ENCODE peak calls at places on chromosome 15, in nine cellular contexts. D is SK-N-SH treated with all-trans-retinoic acid at 6 μM for 48 hours; V is left lung; Y is body of pancreas; W is stimulated activated naive B cell treated with anti-CD40 and anti-IgM and Interleukin-4, amounts not matched to agents 10 μg/mL and 1 μg/mL and 100 μg/mL, for 72 hours; C is T-cell; L is CD8-positive, alpha-beta T cell; P is activated T-cell treated with anti-CD3 and anti-CD28 coated beads, Interleukin-2, amount 50 U/mL, for 72 hours; K is right cardiac atrium. Z is an unnamed sample.

GRCh38 chr15:67405208-67406191 is 115.4 kb upstream of the C15orf61 start:
- ATAC-seq in L (no peak), D (peak), Y (no peak), K (no peak), V (peak), P (no peak), W (no peak), C (no peak), Z (no peak)

GRCh38 chr15:66655511-66655910 is 46.5 kb upstream of the SMAD6 start:
- ATAC-seq in D (no peak), W (no peak), L (no peak), C (no peak), P (no peak), V (no peak), Y (no peak), K (peak), Z (no peak)

GRCh38 chr15:43881944-43882343 is 55.1 kb downstream of the WDR76 start:
- ATAC-seq in D (peak), Y (peak), W (no peak), C (no peak), V (no peak), P (no peak), K (no peak), L (no peak), Z (no peak)

GRCh38 chr15:38541046-38541445 is 23.6 kb downstream of the RASGRP1 start:
- ATAC-seq in L (no peak), P (peak), Y (no peak), V (no peak), C (no peak), D (no peak), K (no peak), W (no peak), Z (no peak)

GRCh38 chr15:25694238-25694584 is 168.9 kb downstream of the ATP10A start:
- ATAC-seq in C (no peak), W (no peak), V (no peak), P (no peak), L (no peak), Y (no peak), K (no peak), D (no peak), Z (no peak)

GRCh38 chr15:92394327-92395175 is 870 bp downstream of the ST8SIA2 start:
- ATAC-seq in K (peak), D (no peak), C (no peak), V (no peak), W (no peak), P (no peak), Y (no peak), L (no peak), Z (no peak)

GRCh38 chr15:78404125-78404524 is 33.9 kb upstream of the IREB2 start:
- ATAC-seq in D (no peak), C (no peak), W (no peak), P (no peak), K (no peak), V (no peak), L (no peak), Y (no peak), Z (no peak)

GRCh38 chr15:70320077-70320830 is 222.5 kb upstream of the TLE3 start:
- ATAC-seq in C (no peak), W (peak), P (no peak), V (peak), L (no peak), D (no peak), Y (no peak), K (no peak), Z (no peak)

GRCh38 chr15:89528757-89529352 is 32.5 kb upstream of the RHCG start:
- ATAC-seq in Y (no peak), V (no peak), P (no peak), K (no peak), L (no peak), W (no peak), C (no peak), D (no peak), Z (no peak)

GRCh38 chr15:72599855-72600464 is 54.5 kb upstream of the GOLGA6B start:
- ATAC-seq in L (peak), K (no peak), Y (no peak), P (peak), C (no peak), V (peak), D (peak), W (peak), Z (no peak)

GRCh38 chr15:93178371-93178770 is 89.4 kb upstream of the RGMA start:
- ATAC-seq in P (no peak), D (no peak), Y (no peak), C (no peak), W (no peak), V (no peak), K (no peak), L (no peak), Z (no peak)

GRCh38 chr15:52486003-52486996 is 42.4 kb downstream of the MYO5A start:
- ATAC-seq in W (no peak), P (no peak), Y (no peak), C (no peak), D (no peak), L (no peak), K (no peak), V (no peak), Z (no peak)

GRCh38 chr15:62663547-62663946 is 379.0 kb upstream of the TPM1 start:
- ATAC-seq in V (no peak), P (no peak), C (no peak), Y (no peak), D (no peak), K (no peak), W (no peak), L (no peak), Z (no peak)

GRCh38 chr15:85589873-85590272 is 204.9 kb downstream of the KLHL25 start:
- ATAC-seq in V (peak), D (no peak), P (no peak), W (no peak), C (no peak), L (no peak), Y (peak), K (no peak), Z (peak)

GRCh38 chr15:85607842-85608241 is 186.9 kb downstream of the KLHL25 start:
- ATAC-seq in D (peak), L (no peak), K (peak), C (no peak), W (no peak), V (peak), P (peak), Y (peak), Z (peak)

GRCh38 chr15:81948751-81949150 is 97.1 kb downstream of the MEX3B start:
- ATAC-seq in V (no peak), D (no peak), L (no peak), P (peak), C (no peak), W (peak), K (no peak), Y (no peak), Z (no peak)

GRCh38 chr15:45136378-45136764 is 6.6 kb downstream of the DUOX1 start:
- ATAC-seq in Y (no peak), W (no peak), K (no peak), P (no peak), V (no peak), L (peak), D (no peak), C (peak), Z (no peak)

GRCh38 chr15:77192451-77192850 is 121.5 kb upstream of the TSPAN3 start:
- ATAC-seq in C (no peak), Y (no peak), V (peak), P (no peak), L (no peak), W (no peak), K (no peak), D (no peak), Z (no peak)

GRCh38 chr15:29860872-29861271 is 38.6 kb upstream of the TJP1 start:
- ATAC-seq in L (no peak), V (no peak), D (no peak), P (no peak), W (no peak), K (no peak), Y (no peak), C (no peak), Z (no peak)

GRCh38 chr15:90564109-90564508 is 34.4 kb downstream of the CRTC3 start:
- ATAC-seq in Y (no peak), V (peak), L (peak), C (peak), W (peak), D (no peak), P (peak), K (no peak), Z (no peak)

GRCh38 chr15:25789616-25790002 is 73.5 kb downstream of the ATP10A start:
- ATAC-seq in D (no peak), Y (no peak), C (no peak), W (no peak), V (no peak), K (no peak), L (no peak), P (no peak), Z (no peak)

GRCh38 chr15:52785672-52786406 is 4.3 kb downstream of the ONECUT1 start:
- ATAC-seq in P (no peak), W (no peak), K (no peak), C (no peak), L (no peak), V (no peak), D (no peak), Y (peak), Z (no peak)

GRCh38 chr15:63749330-63749942 is 84.3 kb downstream of the HERC1 start:
- ATAC-seq in P (no peak), K (no peak), C (no peak), D (no peak), Y (no peak), L (peak), V (no peak), W (no peak), Z (no peak)

GRCh38 chr15:35194296-35194695 is 109.2 kb upstream of the NANOGP8 start:
- ATAC-seq in D (no peak), W (no peak), P (no peak), Y (no peak), K (no peak), V (no peak), L (no peak), C (no peak), Z (no peak)

GRCh38 chr15:40308844-40309189 is 1.1 kb upstream of the PLCB2 start:
- ATAC-seq in Y (no peak), V (peak), D (no peak), C (peak), K (peak), W (peak), P (peak), L (peak), Z (peak)

GRCh38 chr15:80034633-80035032 is 24.8 kb upstream of the ZFAND6 start:
- ATAC-seq in D (no peak), W (peak), Y (no peak), V (no peak), C (no peak), P (no peak), K (no peak), L (no peak), Z (no peak)

GRCh38 chr15:87672309-87672897 is 584.1 kb downstream of the NTRK3 start:
- ATAC-seq in V (peak), L (no peak), C (no peak), D (peak), K (peak), Y (no peak), W (no peak), P (no peak), Z (no peak)

GRCh38 chr15:60535743-60536142 is 56.8 kb upstream of the ICE2 start:
- ATAC-seq in V (no peak), P (peak), K (no peak), L (peak), D (no peak), C (no peak), Y (no peak), W (no peak), Z (no peak)

GRCh38 chr15:91655891-91656290 is 197.6 kb upstream of the SLCO3A1 start:
- ATAC-seq in Y (no peak), V (no peak), P (peak), D (no peak), W (no peak), L (peak), C (peak), K (no peak), Z (no peak)

GRCh38 chr15:20346082-20346805 is 195.4 kb downstream of the GOLGA6L6 start:
- ATAC-seq in Y (no peak), L (no peak), W (no peak), K (no peak), V (no peak), P (no peak), D (no peak), C (no peak), Z (no peak)

GRCh38 chr15:81002254-81003022 is 1.7 kb downstream of the TLNRD1 start:
- ATAC-seq in K (peak), Y (no peak), D (no peak), C (no peak), W (no peak), V (no peak), L (no peak), P (no peak), Z (no peak)

GRCh38 chr15:29570931-29571727 is 251.1 kb downstream of the TJP1 start:
- ATAC-seq in W (no peak), D (peak), C (no peak), K (peak), L (no peak), Y (peak), V (peak), P (peak), Z (no peak)

GRCh38 chr15:33882921-33883320 is 85.4 kb upstream of the CHRM5 start:
- ATAC-seq in P (no peak), K (no peak), D (no peak), V (no peak), C (no peak), Y (no peak), W (no peak), L (no peak), Z (no peak)

Z was measured in esophagus mucosa.